ENCODE peak calls at places on chromosomes 3 and 15, in five cellular contexts. One of them, this sample, is unnamed.

GRCh38 chr15:86347245-86347644 is 267.6 kb downstream of the AGBL1 start:
- DNase-seq in GM10248: no peak
- DNase-seq in AG04450: no peak
- DNase-seq in HepG2: no peak
- DNase-seq in heart right ventricle: no peak
- DNase-seq in this sample: no peak

GRCh38 chr15:22873204-22873701 is 34.8 kb downstream of the NIPA2 start:
- DNase-seq in GM10248: no peak
- DNase-seq in AG04450: peak
- DNase-seq in HepG2: no peak
- DNase-seq in heart right ventricle: no peak
- DNase-seq in this sample: no peak

GRCh38 chr3:188008582-188009213 is 145.3 kb upstream of the LPP start:
- DNase-seq in GM10248: no peak
- DNase-seq in AG04450: no peak
- DNase-seq in HepG2: no peak
- DNase-seq in heart right ventricle: no peak
- DNase-seq in this sample: no peak

GRCh38 chr3:143848707-143849106 is 439 bp upstream of the SLC9A9 start:
- DNase-seq in GM10248: no peak
- DNase-seq in AG04450: no peak
- DNase-seq in HepG2: no peak
- DNase-seq in heart right ventricle: no peak
- DNase-seq in this sample: no peak

GRCh38 chr3:195095035-195095703 is 175.8 kb downstream of the XXYLT1 start:
- DNase-seq in GM10248: peak
- DNase-seq in AG04450: no peak
- DNase-seq in HepG2: no peak
- DNase-seq in heart right ventricle: peak
- DNase-seq in this sample: no peak

GRCh38 chr3:40720351-40720750 is 195.6 kb downstream of the ZNF621 start:
- DNase-seq in GM10248: no peak
- DNase-seq in AG04450: no peak
- DNase-seq in HepG2: peak
- DNase-seq in heart right ventricle: no peak
- DNase-seq in this sample: no peak

GRCh38 chr15:41894791-41895463 is 1.1 kb upstream of the SPTBN5 start:
- DNase-seq in GM10248: peak
- DNase-seq in AG04450: no peak
- DNase-seq in HepG2: peak
- DNase-seq in heart right ventricle: peak
- DNase-seq in this sample: no peak

GRCh38 chr3:82100378-82100777 is 338.9 kb upstream of the GBE1 start:
- DNase-seq in GM10248: no peak
- DNase-seq in AG04450: no peak
- DNase-seq in HepG2: peak
- DNase-seq in heart right ventricle: no peak
- DNase-seq in this sample: no peak

GRCh38 chr15:48367483-48367882 is 36.3 kb downstream of the DUT start:
- DNase-seq in GM10248: no peak
- DNase-seq in AG04450: no peak
- DNase-seq in HepG2: no peak
- DNase-seq in heart right ventricle: no peak
- DNase-seq in this sample: no peak

GRCh38 chr3:14337828-14338227 is 64.6 kb upstream of the SLC6A6 start:
- DNase-seq in GM10248: no peak
- DNase-seq in AG04450: no peak
- DNase-seq in HepG2: no peak
- DNase-seq in heart right ventricle: no peak
- DNase-seq in this sample: no peak

GRCh38 chr15:37773111-37773860 is 161.2 kb upstream of the TMCO5A start:
- DNase-seq in GM10248: no peak
- DNase-seq in AG04450: peak
- DNase-seq in HepG2: no peak
- DNase-seq in heart right ventricle: no peak
- DNase-seq in this sample: no peak

GRCh38 chr15:94305133-94305532 is 73.8 kb downstream of the MCTP2 start:
- DNase-seq in GM10248: no peak
- DNase-seq in AG04450: no peak
- DNase-seq in HepG2: no peak
- DNase-seq in heart right ventricle: no peak
- DNase-seq in this sample: no peak

GRCh38 chr15:74438696-74439316 is 5.0 kb upstream of the SEMA7A start:
- DNase-seq in GM10248: peak
- DNase-seq in AG04450: peak
- DNase-seq in HepG2: peak
- DNase-seq in heart right ventricle: peak
- DNase-seq in this sample: peak

GRCh38 chr15:53203454-53203853 is 413.3 kb upstream of the ONECUT1 start:
- DNase-seq in GM10248: no peak
- DNase-seq in AG04450: no peak
- DNase-seq in HepG2: no peak
- DNase-seq in heart right ventricle: no peak
- DNase-seq in this sample: no peak

GRCh38 chr15:73987646-73988045 is 4.4 kb downstream of the STOML1 start:
- DNase-seq in GM10248: no peak
- DNase-seq in AG04450: no peak
- DNase-seq in HepG2: no peak
- DNase-seq in heart right ventricle: no peak
- DNase-seq in this sample: no peak

GRCh38 chr3:96813820-96814580 is 394 bp upstream of the EPHA6 start:
- DNase-seq in GM10248: peak
- DNase-seq in AG04450: no peak
- DNase-seq in HepG2: peak
- DNase-seq in heart right ventricle: peak
- DNase-seq in this sample: peak

GRCh38 chr3:112858410-112859069 is 11.9 kb upstream of the CD200R1L start:
- DNase-seq in GM10248: no peak
- DNase-seq in AG04450: no peak
- DNase-seq in HepG2: no peak
- DNase-seq in heart right ventricle: no peak
- DNase-seq in this sample: no peak

GRCh38 chr3:140467104-140467577 is 210.7 kb upstream of the TRIM42 start:
- DNase-seq in GM10248: no peak
- DNase-seq in AG04450: no peak
- DNase-seq in HepG2: peak
- DNase-seq in heart right ventricle: no peak
- DNase-seq in this sample: no peak

GRCh38 chr15:47364671-47365141 is 352.6 kb upstream of the SEMA6D start:
- DNase-seq in GM10248: no peak
- DNase-seq in AG04450: no peak
- DNase-seq in HepG2: no peak
- DNase-seq in heart right ventricle: no peak
- DNase-seq in this sample: no peak

GRCh38 chr3:28050895-28051294 is 190.5 kb upstream of the CMC1 start:
- DNase-seq in GM10248: no peak
- DNase-seq in AG04450: no peak
- DNase-seq in HepG2: peak
- DNase-seq in heart right ventricle: no peak
- DNase-seq in this sample: no peak

GRCh38 chr3:38157562-38157961 is 7.8 kb upstream of the OXSR1 start:
- DNase-seq in GM10248: no peak
- DNase-seq in AG04450: no peak
- DNase-seq in HepG2: no peak
- DNase-seq in heart right ventricle: no peak
- DNase-seq in this sample: no peak

GRCh38 chr15:38069506-38069905 is 135.1 kb downstream of the TMCO5A start:
- DNase-seq in GM10248: no peak
- DNase-seq in AG04450: no peak
- DNase-seq in HepG2: no peak
- DNase-seq in heart right ventricle: no peak
- DNase-seq in this sample: peak

GRCh38 chr15:98440917-98441316 is 207.4 kb upstream of the IGF1R start:
- DNase-seq in GM10248: no peak
- DNase-seq in AG04450: no peak
- DNase-seq in HepG2: no peak
- DNase-seq in heart right ventricle: no peak
- DNase-seq in this sample: no peak

GRCh38 chr15:33021806-33022389 is 172.6 kb downstream of the FMN1 start:
- DNase-seq in GM10248: peak
- DNase-seq in AG04450: peak
- DNase-seq in HepG2: peak
- DNase-seq in heart right ventricle: no peak
- DNase-seq in this sample: no peak

GRCh38 chr3:193680220-193680619 is 87.2 kb downstream of the OPA1 start:
- DNase-seq in GM10248: no peak
- DNase-seq in AG04450: peak
- DNase-seq in HepG2: no peak
- DNase-seq in heart right ventricle: no peak
- DNase-seq in this sample: no peak

DNA sequence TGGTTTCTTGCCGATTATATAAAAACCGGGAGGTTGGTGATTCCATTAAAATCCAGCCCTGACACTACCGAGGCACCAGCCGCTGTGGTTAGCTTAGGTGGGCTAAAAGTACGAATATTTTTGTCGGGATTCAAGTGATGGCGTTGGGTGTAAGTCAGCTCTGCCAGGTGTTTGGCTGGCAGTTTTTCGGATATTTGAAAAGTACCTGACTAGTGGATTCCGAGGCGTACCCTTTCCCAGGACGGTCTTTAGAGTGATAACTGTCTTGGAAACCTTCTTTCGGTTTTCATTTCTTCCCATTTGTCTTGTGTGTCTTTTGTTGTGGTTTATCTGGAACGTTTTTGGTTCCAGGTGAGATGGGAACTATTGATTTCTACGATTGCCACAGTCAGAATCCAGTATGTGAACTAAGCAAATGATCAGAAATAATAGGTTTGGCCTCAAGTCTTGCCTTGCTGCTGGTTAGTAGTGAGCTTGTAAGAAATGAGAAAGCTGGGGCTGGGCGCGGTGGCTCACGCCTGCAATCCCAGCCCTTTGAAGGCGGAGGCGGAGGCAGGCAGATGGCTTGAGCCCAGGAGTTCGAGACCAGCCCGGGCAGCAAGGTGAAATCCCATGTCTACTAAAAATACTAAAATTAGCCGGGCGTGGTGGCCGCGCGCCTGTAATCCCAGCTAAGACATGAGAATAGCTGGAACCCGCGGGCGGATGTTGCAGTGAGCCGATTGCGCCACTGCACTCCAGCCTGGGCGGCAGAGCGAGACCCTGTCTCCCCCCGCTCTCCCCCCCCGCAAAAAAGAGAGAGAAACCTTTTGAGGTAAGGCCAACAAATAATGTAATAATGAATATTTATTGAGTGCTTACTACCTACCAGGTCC is 1.4 kb downstream of the FYTTD1 start:
- DNase-seq in GM10248: no peak
- DNase-seq in AG04450: no peak
- DNase-seq in HepG2: no peak
- DNase-seq in heart right ventricle: peak
- DNase-seq in this sample: no peak
- TF ChIP-seq CTCF in GM10248: no peak
- TF ChIP-seq CTCF in AG04450: no peak
- TF ChIP-seq CTCF in HepG2: no peak
- TF ChIP-seq CTCF in heart right ventricle: no peak
- TF ChIP-seq CTCF in this sample: no peak

DNA sequence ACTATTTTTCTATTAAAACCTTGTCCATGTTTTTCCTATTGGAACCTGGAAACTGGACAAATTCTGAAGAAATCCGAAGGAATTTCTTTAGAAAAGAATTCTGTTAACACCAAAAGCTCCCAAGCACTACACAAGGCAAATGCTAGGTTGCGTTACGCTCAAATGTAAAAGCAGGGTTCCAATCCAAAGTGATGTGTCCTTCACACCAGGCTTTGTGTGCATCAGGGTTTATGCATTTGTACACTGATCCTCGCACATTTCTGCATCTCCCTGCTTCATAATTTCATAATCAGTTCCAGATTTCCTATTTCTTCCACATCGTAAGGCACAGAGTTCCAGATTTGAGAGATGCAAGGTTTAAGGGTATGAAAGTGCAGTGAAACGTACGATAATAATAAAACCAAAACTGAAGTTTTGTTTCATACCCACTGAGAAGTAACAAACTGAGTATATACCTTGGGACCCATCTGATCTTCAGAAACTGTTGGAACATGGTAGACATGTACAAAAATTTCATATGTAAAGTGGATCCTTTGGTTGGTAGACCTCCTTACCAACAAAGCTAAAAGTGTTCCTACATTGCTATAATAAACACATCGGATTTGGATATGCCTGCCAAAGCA is 132.2 kb upstream of the WNT5A start:
- DNase-seq in GM10248: no peak
- DNase-seq in AG04450: no peak
- DNase-seq in HepG2: no peak
- DNase-seq in heart right ventricle: no peak
- DNase-seq in this sample: peak
- TF ChIP-seq CTCF in GM10248: no peak
- TF ChIP-seq CTCF in AG04450: no peak
- TF ChIP-seq CTCF in HepG2: no peak
- TF ChIP-seq CTCF in heart right ventricle: no peak
- TF ChIP-seq CTCF in this sample: no peak

DNA sequence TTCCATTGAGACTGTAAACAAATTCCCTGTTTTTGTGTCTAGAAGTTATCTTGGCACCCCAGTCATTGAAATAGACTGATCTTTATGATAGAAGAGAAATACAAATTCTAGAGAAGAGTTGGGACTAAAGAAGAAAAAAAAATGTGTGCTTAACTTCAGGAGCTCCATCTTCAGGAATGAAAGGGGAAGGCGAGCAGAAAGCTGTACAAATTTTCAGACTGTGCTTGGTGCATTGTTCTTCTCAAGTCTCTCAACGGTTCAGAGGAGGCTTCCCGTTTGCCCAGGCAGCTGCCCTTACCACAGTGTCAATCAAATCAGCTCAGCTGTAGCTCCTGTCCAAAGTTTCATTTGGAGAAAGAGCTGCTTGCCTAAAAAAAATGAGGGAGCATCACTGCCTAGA is 41.7 kb downstream of the OXSM start:
- DNase-seq in GM10248: no peak
- DNase-seq in AG04450: no peak
- DNase-seq in HepG2: no peak
- DNase-seq in heart right ventricle: no peak
- DNase-seq in this sample: no peak
- TF ChIP-seq CTCF in GM10248: peak
- TF ChIP-seq CTCF in AG04450: peak
- TF ChIP-seq CTCF in HepG2: peak
- TF ChIP-seq CTCF in heart right ventricle: peak
- TF ChIP-seq CTCF in this sample: peak

GRCh38 chr3:119376758-119377157 is 82.6 kb downstream of the ARHGAP31 start:
- DNase-seq in GM10248: no peak
- DNase-seq in AG04450: no peak
- DNase-seq in HepG2: no peak
- DNase-seq in heart right ventricle: no peak
- DNase-seq in this sample: no peak

GRCh38 chr3:119382134-119382533 is 81.3 kb downstream of the TMEM39A start:
- DNase-seq in GM10248: no peak
- DNase-seq in AG04450: no peak
- DNase-seq in HepG2: no peak
- DNase-seq in heart right ventricle: no peak
- DNase-seq in this sample: no peak

GRCh38 chr3:119378259-119378658 is 84.1 kb downstream of the ARHGAP31 start:
- DNase-seq in GM10248: no peak
- DNase-seq in AG04450: no peak
- DNase-seq in HepG2: no peak
- DNase-seq in heart right ventricle: no peak
- DNase-seq in this sample: no peak

GRCh38 chr3:119375510-119375909 is 81.3 kb downstream of the ARHGAP31 start:
- DNase-seq in GM10248: no peak
- DNase-seq in AG04450: no peak
- DNase-seq in HepG2: no peak
- DNase-seq in heart right ventricle: no peak
- DNase-seq in this sample: no peak

GRCh38 chr3:119380697-119381096 is 82.7 kb downstream of the TMEM39A start:
- DNase-seq in GM10248: no peak
- DNase-seq in AG04450: no peak
- DNase-seq in HepG2: no peak
- DNase-seq in heart right ventricle: no peak
- DNase-seq in this sample: no peak
- TF ChIP-seq CTCF in GM10248: no peak
- TF ChIP-seq CTCF in AG04450: peak
- TF ChIP-seq CTCF in HepG2: peak
- TF ChIP-seq CTCF in heart right ventricle: peak
- TF ChIP-seq CTCF in this sample: no peak

This sample was measured in AG09319.